ENCODE peak calls at places on chromosome 5, in seven cellular contexts. S is T1000; A is GM20000; G is lower leg skin; N is right cardiac atrium; T is IMR-90; I is stimulated activated CD4-positive, alpha-beta T cell treated with anti-CD3 and anti-CD28 coated beads, Interleukin-15, amount 100 ng/mL, for 1 hour. L is an unnamed sample.

GRCh38 chr5:42454216-42454995 is 31.2 kb downstream of the GHR start:
- DNase-seq in S (no peak), A (no peak), G (no peak), N (peak; percentile 38), T (no peak), I (no peak), L (no peak)

GRCh38 chr5:135491552-135492318 is 39.6 kb upstream of the TIFAB start:
- DNase-seq in S (no peak), A (no peak), G (no peak), N (no peak), T (no peak), I (no peak), L (no peak)

GRCh38 chr5:133931546-133931945 is 36.9 kb downstream of the C5orf15 start:
- DNase-seq in S (no peak), A (no peak), G (no peak), N (no peak), T (no peak), I (no peak), L (no peak)

GRCh38 chr5:74684900-74685851 is at the start of gene HEXB:
- DNase-seq in S (peak; percentile 82), A (peak; percentile 90), G (peak; percentile 98), N (peak; percentile 96), T (peak; percentile 76), I (peak; percentile 67), L (no peak)

GRCh38 chr5:54703568-54704255 is 186.2 kb downstream of the SNX18 start:
- DNase-seq in S (no peak), A (no peak), G (no peak), N (no peak), T (no peak), I (no peak), L (no peak)

GRCh38 chr5:170571331-170571731 is 67.5 kb downstream of the KCNIP1 start:
- DNase-seq in S (no peak), A (no peak), G (no peak), N (no peak), T (peak; percentile 52), I (no peak), L (no peak)

GRCh38 chr5:867300-867699 is 16.5 kb upstream of the ZDHHC11 start:
- DNase-seq in S (no peak), A (no peak), G (no peak), N (peak; percentile 30), T (no peak), I (no peak), L (no peak)

GRCh38 chr5:10704949-10705621 is 55.9 kb downstream of the DAP start:
- DNase-seq in S (no peak), A (no peak), G (no peak), N (no peak), T (peak; percentile 86), I (no peak), L (peak; percentile 75)

GRCh38 chr5:178236685-178237084 is 4.1 kb upstream of the PHYKPL start:
- DNase-seq in S (no peak), A (no peak), G (no peak), N (peak; percentile 72), T (no peak), I (no peak), L (no peak)

GRCh38 chr5:177483994-177484901 is 10.8 kb upstream of the DBN1 start:
- DNase-seq in S (no peak), A (no peak), G (no peak), N (no peak), T (no peak), I (no peak), L (no peak)

GRCh38 chr5:114430532-114430931 is 68.7 kb downstream of the KCNN2 start:
- DNase-seq in S (no peak), A (no peak), G (no peak), N (no peak), T (no peak), I (no peak), L (no peak)

GRCh38 chr5:6359941-6360683 is 18.2 kb downstream of the MED10 start:
- DNase-seq in S (no peak), A (peak; percentile 23), G (peak; percentile 77), N (no peak), T (no peak), I (no peak), L (no peak)

GRCh38 chr5:158054388-158055092 is 195.6 kb upstream of the CLINT1 start:
- DNase-seq in S (no peak), A (no peak), G (no peak), N (no peak), T (no peak), I (no peak), L (no peak)

GRCh38 chr5:107680099-107680498 is 9.4 kb upstream of the EFNA5 start:
- DNase-seq in S (no peak), A (no peak), G (no peak), N (no peak), T (no peak), I (no peak), L (no peak)

GRCh38 chr5:160894-161540 is 30.3 kb upstream of the LRRC14B start:
- DNase-seq in S (no peak), A (no peak), G (peak; percentile 67), N (no peak), T (no peak), I (no peak), L (no peak)

GRCh38 chr5:173890195-173890951 is 2.2 kb downstream of the CPEB4 start:
- DNase-seq in S (no peak), A (no peak), G (no peak), N (peak; percentile 67), T (peak; percentile 30), I (no peak), L (no peak)

L was measured in HFF-Myc.